ENCODE peak calls at places on chromosomes 6 and 20, in four cellular contexts. One of them, this sample, is unnamed.

GRCh38 chr6:35907750-35908149 is 13.1 kb downstream of the SRPK1 start:
- DNase-seq in cardiac fibroblast: no peak
- DNase-seq in mucosa of descending colon: no peak
- DNase-seq in fibroblast of lung: no peak
- DNase-seq in this sample: no peak

GRCh38 chr6:128225610-128226009 is 294.8 kb downstream of the PTPRK start:
- DNase-seq in cardiac fibroblast: no peak
- DNase-seq in fibroblast of lung: no peak
- DNase-seq in mucosa of descending colon: no peak
- DNase-seq in this sample: no peak

GRCh38 chr6:117506180-117506835 is 23.8 kb downstream of the DCBLD1 start:
- DNase-seq in cardiac fibroblast: peak; percentile 68
- DNase-seq in fibroblast of lung: peak; percentile 92
- DNase-seq in mucosa of descending colon: no peak
- DNase-seq in this sample: no peak

GRCh38 chr20:62816031-62816878 is 595 bp upstream of the COL9A3 start:
- DNase-seq in fibroblast of lung: no peak
- DNase-seq in mucosa of descending colon: no peak
- DNase-seq in cardiac fibroblast: no peak
- DNase-seq in this sample: no peak

GRCh38 chr6:158143700-158144099 is 24.4 kb downstream of the SERAC1 start:
- DNase-seq in fibroblast of lung: no peak
- DNase-seq in mucosa of descending colon: no peak
- DNase-seq in cardiac fibroblast: peak; percentile 15
- DNase-seq in this sample: no peak

GRCh38 chr6:71406871-71407860 is 118.6 kb downstream of the OGFRL1 start:
- DNase-seq in fibroblast of lung: no peak
- DNase-seq in mucosa of descending colon: no peak
- DNase-seq in cardiac fibroblast: no peak
- DNase-seq in this sample: no peak

GRCh38 chr20:36745927-36746659 is at the start of gene NDRG3:
- DNase-seq in fibroblast of lung: peak; percentile 86
- DNase-seq in mucosa of descending colon: peak; percentile 95
- DNase-seq in cardiac fibroblast: peak; percentile 95
- DNase-seq in this sample: peak; percentile 92

GRCh38 chr20:24590193-24590982 is 121.0 kb downstream of the SYNDIG1 start:
- DNase-seq in fibroblast of lung: no peak
- DNase-seq in mucosa of descending colon: no peak
- DNase-seq in cardiac fibroblast: no peak
- DNase-seq in this sample: peak; percentile 60

GRCh38 chr20:22682381-22682780 is 98.0 kb upstream of the FOXA2 start:
- DNase-seq in cardiac fibroblast: no peak
- DNase-seq in mucosa of descending colon: no peak
- DNase-seq in fibroblast of lung: no peak
- DNase-seq in this sample: no peak

GRCh38 chr6:67679566-67680296 is 955.4 kb upstream of the ADGRB3 start:
- DNase-seq in fibroblast of lung: peak; percentile 74
- DNase-seq in cardiac fibroblast: no peak
- DNase-seq in mucosa of descending colon: no peak
- DNase-seq in this sample: no peak

GRCh38 chr20:19886666-19887288 is 128.7 kb downstream of the RIN2 start:
- DNase-seq in cardiac fibroblast: peak; percentile 27
- DNase-seq in mucosa of descending colon: peak; percentile 45
- DNase-seq in fibroblast of lung: peak; percentile 18
- DNase-seq in this sample: no peak

GRCh38 chr6:45738057-45738455 is 277.6 kb downstream of the CLIC5 start:
- DNase-seq in fibroblast of lung: no peak
- DNase-seq in cardiac fibroblast: no peak
- DNase-seq in mucosa of descending colon: no peak
- DNase-seq in this sample: no peak

GRCh38 chr6:56019973-56020372 is 144.6 kb upstream of the BMP5 start:
- DNase-seq in fibroblast of lung: no peak
- DNase-seq in mucosa of descending colon: no peak
- DNase-seq in cardiac fibroblast: no peak
- DNase-seq in this sample: no peak

GRCh38 chr6:134170844-134171243 is 118.4 kb upstream of the SLC2A12 start:
- DNase-seq in mucosa of descending colon: no peak
- DNase-seq in cardiac fibroblast: peak; percentile 68
- DNase-seq in fibroblast of lung: no peak
- DNase-seq in this sample: no peak

GRCh38 chr6:42294759-42295158 is 77.1 kb upstream of the MRPS10 start:
- DNase-seq in mucosa of descending colon: no peak
- DNase-seq in fibroblast of lung: peak; percentile 83
- DNase-seq in cardiac fibroblast: peak; percentile 27
- DNase-seq in this sample: no peak

GRCh38 chr6:15921243-15921642 is 207.6 kb upstream of the MYLIP start:
- DNase-seq in fibroblast of lung: no peak
- DNase-seq in cardiac fibroblast: peak; percentile 36
- DNase-seq in mucosa of descending colon: no peak
- DNase-seq in this sample: no peak

GRCh38 chr20:38628580-38629470 is 27.2 kb downstream of the ARHGAP40 start:
- DNase-seq in cardiac fibroblast: no peak
- DNase-seq in mucosa of descending colon: no peak
- DNase-seq in fibroblast of lung: no peak
- DNase-seq in this sample: no peak

GRCh38 chr6:142746524-142746923 is 198.5 kb downstream of the HIVEP2 start:
- DNase-seq in mucosa of descending colon: peak; percentile 45
- DNase-seq in fibroblast of lung: no peak
- DNase-seq in cardiac fibroblast: peak; percentile 44
- DNase-seq in this sample: no peak

GRCh38 chr6:57013501-57013900 is 33.0 kb upstream of the KIAA1586 start:
- DNase-seq in fibroblast of lung: peak; percentile 85
- DNase-seq in mucosa of descending colon: no peak
- DNase-seq in cardiac fibroblast: peak; percentile 74
- DNase-seq in this sample: no peak

GRCh38 chr6:162683135-162683534 is 44.4 kb downstream of the PRKN start:
- DNase-seq in cardiac fibroblast: no peak
- DNase-seq in mucosa of descending colon: no peak
- DNase-seq in fibroblast of lung: no peak
- DNase-seq in this sample: no peak

GRCh38 chr6:1739680-1740079 is 130.0 kb downstream of the FOXC1 start:
- DNase-seq in cardiac fibroblast: no peak
- DNase-seq in mucosa of descending colon: no peak
- DNase-seq in fibroblast of lung: no peak
- DNase-seq in this sample: no peak

GRCh38 chr20:24443436-24443835 is 26.0 kb upstream of the SYNDIG1 start:
- DNase-seq in mucosa of descending colon: no peak
- DNase-seq in cardiac fibroblast: no peak
- DNase-seq in fibroblast of lung: no peak
- DNase-seq in this sample: no peak

GRCh38 chr20:15711177-15711576 is 862.1 kb downstream of the KIF16B start:
- DNase-seq in fibroblast of lung: no peak
- DNase-seq in cardiac fibroblast: no peak
- DNase-seq in mucosa of descending colon: no peak
- DNase-seq in this sample: no peak

GRCh38 chr20:16778159-16778558 is 30.0 kb downstream of the OTOR start:
- DNase-seq in fibroblast of lung: no peak
- DNase-seq in mucosa of descending colon: no peak
- DNase-seq in cardiac fibroblast: no peak
- DNase-seq in this sample: no peak

GRCh38 chr6:157575436-157576145 is 194.6 kb downstream of the ZDHHC14 start:
- DNase-seq in fibroblast of lung: no peak
- DNase-seq in cardiac fibroblast: no peak
- DNase-seq in mucosa of descending colon: no peak
- DNase-seq in this sample: no peak

DNA sequence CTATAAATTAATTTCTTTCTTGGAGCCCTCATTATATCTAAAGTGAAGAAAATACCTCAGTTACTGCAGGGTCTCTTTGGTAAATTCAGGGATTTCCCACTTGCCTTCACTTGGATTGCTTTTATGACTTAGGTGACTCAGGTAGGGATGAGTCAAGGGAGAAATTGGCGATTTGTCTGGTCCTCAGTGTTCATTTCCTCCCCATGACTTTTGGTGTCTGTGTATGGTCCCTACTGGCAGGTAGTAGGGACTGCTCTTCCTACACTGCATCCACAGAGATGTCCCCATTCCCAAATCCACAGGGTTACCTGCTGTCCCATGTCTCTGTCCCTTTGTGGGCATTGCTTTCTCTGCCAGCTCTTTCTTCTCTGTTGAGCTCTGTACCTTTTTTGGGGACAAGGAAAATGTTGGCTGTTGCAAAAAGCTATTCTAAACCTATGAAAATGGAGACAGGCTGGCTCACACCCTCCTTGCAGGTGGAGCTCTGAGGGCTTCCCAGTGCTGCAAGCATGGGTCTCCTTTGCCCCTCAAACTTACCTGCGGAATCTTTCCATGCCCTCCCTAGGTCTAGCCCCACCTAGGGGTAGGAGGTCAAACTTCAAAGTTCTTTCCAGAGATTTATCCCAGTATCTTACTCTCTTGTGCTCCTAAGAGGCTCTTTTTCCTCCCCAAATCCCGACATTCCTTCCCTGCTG is 211.9 kb downstream of the ZNF217 start:
- DNase-seq in fibroblast of lung: no peak
- DNase-seq in mucosa of descending colon: no peak
- DNase-seq in cardiac fibroblast: no peak
- DNase-seq in this sample: no peak
- TF ChIP-seq CTCF in fibroblast of lung: no peak
- TF ChIP-seq CTCF in mucosa of descending colon: no peak
- TF ChIP-seq CTCF in cardiac fibroblast: no peak
- TF ChIP-seq CTCF in this sample: peak; percentile 38

GRCh38 chr6:78436335-78436734 is 431.0 kb upstream of the IRAK1BP1 start:
- DNase-seq in fibroblast of lung: peak; percentile 20
- DNase-seq in cardiac fibroblast: peak; percentile 25
- DNase-seq in mucosa of descending colon: no peak
- DNase-seq in this sample: no peak
- TF ChIP-seq CTCF in fibroblast of lung: peak; percentile 28
- TF ChIP-seq CTCF in cardiac fibroblast: peak; percentile 46
- TF ChIP-seq CTCF in mucosa of descending colon: no peak
- TF ChIP-seq CTCF in this sample: no peak

GRCh38 chr20:48203252-48203651 is 418.0 kb upstream of the SULF2 start:
- DNase-seq in mucosa of descending colon: no peak
- DNase-seq in fibroblast of lung: no peak
- DNase-seq in cardiac fibroblast: no peak
- DNase-seq in this sample: no peak

GRCh38 chr20:48202774-48203173 is 417.5 kb upstream of the SULF2 start:
- DNase-seq in cardiac fibroblast: no peak
- DNase-seq in mucosa of descending colon: no peak
- DNase-seq in fibroblast of lung: no peak
- DNase-seq in this sample: no peak

GRCh38 chr20:48205786-48206185 is 420.5 kb upstream of the SULF2 start:
- DNase-seq in fibroblast of lung: no peak
- DNase-seq in mucosa of descending colon: no peak
- DNase-seq in cardiac fibroblast: no peak
- DNase-seq in this sample: no peak

GRCh38 chr20:48205281-48205782 is 420.1 kb upstream of the SULF2 start:
- DNase-seq in fibroblast of lung: no peak
- DNase-seq in cardiac fibroblast: no peak
- DNase-seq in mucosa of descending colon: no peak
- DNase-seq in this sample: no peak

GRCh38 chr20:48204499-48204898 is 419.2 kb upstream of the SULF2 start:
- DNase-seq in mucosa of descending colon: no peak
- DNase-seq in fibroblast of lung: no peak
- DNase-seq in cardiac fibroblast: no peak
- DNase-seq in this sample: no peak
- TF ChIP-seq CTCF in mucosa of descending colon: no peak
- TF ChIP-seq CTCF in fibroblast of lung: no peak
- TF ChIP-seq CTCF in cardiac fibroblast: no peak
- TF ChIP-seq CTCF in this sample: no peak

DNA sequence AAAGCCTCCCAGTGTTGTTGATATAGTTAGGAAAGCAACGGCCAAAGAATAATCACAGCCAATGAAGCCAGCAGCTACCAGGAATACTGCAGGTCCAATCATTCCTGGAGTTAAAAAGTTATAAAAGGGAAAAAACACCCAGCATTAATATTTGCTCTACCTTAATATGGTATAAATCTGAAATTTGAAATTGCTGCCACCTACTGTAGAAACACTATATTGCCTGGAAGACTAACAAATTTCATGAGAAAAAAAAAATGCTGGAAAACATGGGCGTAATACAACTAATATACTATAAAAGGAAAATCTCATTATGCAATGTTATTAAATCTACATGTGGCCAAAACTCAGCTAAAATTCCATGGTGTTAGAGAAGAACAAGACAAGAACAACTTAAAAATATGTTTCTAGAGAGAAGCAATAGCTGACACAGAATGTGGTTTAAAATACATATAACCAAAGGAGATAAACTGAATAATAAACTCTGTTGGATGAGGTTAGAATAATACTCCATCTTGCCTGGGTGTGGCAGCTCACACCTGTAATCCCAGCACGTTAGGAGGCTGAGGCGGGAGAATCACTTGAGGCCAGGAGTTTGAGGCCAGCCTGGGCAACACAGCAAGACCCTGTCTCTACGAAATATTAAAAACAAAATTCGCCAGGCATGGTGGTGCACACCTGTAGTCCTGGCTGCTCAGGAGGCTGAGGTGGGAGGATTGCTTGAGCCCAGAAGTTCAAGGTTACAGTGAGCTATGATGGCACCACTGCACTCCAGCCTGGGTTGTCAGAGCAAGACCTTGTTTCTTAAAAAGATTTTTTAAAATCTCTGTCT is 43.1 kb downstream of the SLC17A5 start:
- DNase-seq in mucosa of descending colon: no peak
- DNase-seq in fibroblast of lung: peak; percentile 33
- DNase-seq in cardiac fibroblast: peak; percentile 76
- DNase-seq in this sample: no peak
- TF ChIP-seq CTCF in mucosa of descending colon: peak; percentile 30
- TF ChIP-seq CTCF in fibroblast of lung: peak; percentile 62
- TF ChIP-seq CTCF in cardiac fibroblast: peak; percentile 55
- TF ChIP-seq CTCF in this sample: peak; percentile 82

This sample was measured in type B pancreatic cell.